ENCODE peak calls at places on chromosome 9, in seven cellular contexts. T, K, O, I, P, B and W are unnamed samples.

GRCh38 chr9:93223241-93224180 is 39.6 kb downstream of the WNK2 start:
- DNase-seq in T (peak; percentile 63), K (no peak), O (no peak), I (peak; percentile 65), P (no peak), B (peak; percentile 57), W (no peak)

GRCh38 chr9:123639743-123640142 is 283.7 kb downstream of the CRB2 start:
- DNase-seq in T (no peak), K (no peak), O (no peak), I (no peak), P (no peak), B (no peak), W (no peak)

GRCh38 chr9:78121488-78121887 is 89.9 kb upstream of the GNAQ start:
- DNase-seq in T (peak; percentile 53), K (peak; percentile 43), O (peak; percentile 45), I (no peak), P (no peak), B (peak; percentile 67), W (no peak)

GRCh38 chr9:134384811-134385479 is 58.7 kb downstream of the RXRA start:
- DNase-seq in T (no peak), K (no peak), O (no peak), I (no peak), P (no peak), B (no peak), W (no peak)

GRCh38 chr9:79581794-79582193 is 10.0 kb downstream of the TLE4 start:
- DNase-seq in T (peak; percentile 90), K (no peak), O (no peak), I (peak; percentile 82), P (no peak), B (peak; percentile 84), W (no peak)

GRCh38 chr9:87197349-87198130 is 250.2 kb upstream of the GAS1 start:
- DNase-seq in T (no peak), K (no peak), O (no peak), I (no peak), P (no peak), B (no peak), W (no peak)

GRCh38 chr9:69122391-69123141 is 51.5 kb upstream of the TJP2 start:
- DNase-seq in T (peak; percentile 80), K (no peak), O (no peak), I (no peak), P (no peak), B (peak; percentile 84), W (no peak)

GRCh38 chr9:98791147-98792095 is 4.9 kb downstream of the ANKS6 start:
- DNase-seq in T (peak; percentile 98), K (peak; percentile 58), O (peak; percentile 82), I (peak; percentile 79), P (peak; percentile 70), B (peak; percentile 92), W (peak; percentile 81)

GRCh38 chr9:14779566-14780022 is 57.1 kb upstream of the CER1 start:
- DNase-seq in T (no peak), K (no peak), O (no peak), I (no peak), P (no peak), B (no peak), W (no peak)

GRCh38 chr9:134283111-134283515 is 43.1 kb upstream of the RXRA start:
- DNase-seq in T (peak; percentile 89), K (no peak), O (peak; percentile 57), I (no peak), P (no peak), B (peak; percentile 56), W (no peak)

GRCh38 chr9:126705311-126705766 is 91.6 kb downstream of the LMX1B start:
- DNase-seq in T (peak; percentile 35), K (peak; percentile 79), O (peak; percentile 72), I (peak; percentile 35), P (peak; percentile 31), B (peak; percentile 53), W (peak; percentile 90)

GRCh38 chr9:127197861-127198430 is 66.6 kb upstream of the GARNL3 start:
- DNase-seq in T (no peak), K (no peak), O (peak; percentile 13), I (no peak), P (no peak), B (no peak), W (no peak)

GRCh38 chr9:78089111-78089510 is 57.5 kb upstream of the GNAQ start:
- DNase-seq in T (no peak), K (no peak), O (no peak), I (no peak), P (no peak), B (no peak), W (no peak)

GRCh38 chr9:86168256-86168655 is 68.9 kb upstream of the GOLM1 start:
- DNase-seq in T (no peak), K (no peak), O (no peak), I (no peak), P (no peak), B (no peak), W (no peak)

GRCh38 chr9:133476531-133476930 is 2.4 kb downstream of the SLC2A6 start:
- DNase-seq in T (no peak), K (peak; percentile 40), O (no peak), I (no peak), P (peak; percentile 49), B (no peak), W (no peak)

GRCh38 chr9:90642570-90643539 is at the start of gene DIRAS2:
- DNase-seq in T (peak; percentile 44), K (peak; percentile 24), O (peak; percentile 22), I (peak; percentile 6), P (no peak), B (peak; percentile 70), W (peak; percentile 25)

GRCh38 chr9:38641985-38642864 is 21.8 kb upstream of the ANKRD18A start:
- DNase-seq in T (peak; percentile 13), K (peak; percentile 58), O (no peak), I (no peak), P (no peak), B (peak; percentile 72), W (peak; percentile 42)

GRCh38 chr9:135413086-135413375 is 66.6 kb upstream of the PPP1R26 start:
- DNase-seq in T (no peak), K (no peak), O (no peak), I (no peak), P (no peak), B (no peak), W (no peak)

GRCh38 chr9:134962065-134962997 is 44.6 kb upstream of the FCN1 start:
- DNase-seq in T (no peak), K (no peak), O (no peak), I (no peak), P (no peak), B (no peak), W (no peak)

GRCh38 chr9:13485068-13485596 is 205.6 kb upstream of the MPDZ start:
- DNase-seq in T (peak; percentile 83), K (no peak), O (peak; percentile 55), I (no peak), P (no peak), B (peak; percentile 53), W (no peak)

GRCh38 chr9:70477907-70478480 is 63.5 kb upstream of the KLF9 start:
- DNase-seq in T (no peak), K (no peak), O (no peak), I (no peak), P (no peak), B (no peak), W (no peak)

GRCh38 chr9:135408676-135409254 is 70.8 kb upstream of the PPP1R26 start:
- DNase-seq in T (no peak), K (no peak), O (no peak), I (no peak), P (no peak), B (no peak), W (no peak)

DNA sequence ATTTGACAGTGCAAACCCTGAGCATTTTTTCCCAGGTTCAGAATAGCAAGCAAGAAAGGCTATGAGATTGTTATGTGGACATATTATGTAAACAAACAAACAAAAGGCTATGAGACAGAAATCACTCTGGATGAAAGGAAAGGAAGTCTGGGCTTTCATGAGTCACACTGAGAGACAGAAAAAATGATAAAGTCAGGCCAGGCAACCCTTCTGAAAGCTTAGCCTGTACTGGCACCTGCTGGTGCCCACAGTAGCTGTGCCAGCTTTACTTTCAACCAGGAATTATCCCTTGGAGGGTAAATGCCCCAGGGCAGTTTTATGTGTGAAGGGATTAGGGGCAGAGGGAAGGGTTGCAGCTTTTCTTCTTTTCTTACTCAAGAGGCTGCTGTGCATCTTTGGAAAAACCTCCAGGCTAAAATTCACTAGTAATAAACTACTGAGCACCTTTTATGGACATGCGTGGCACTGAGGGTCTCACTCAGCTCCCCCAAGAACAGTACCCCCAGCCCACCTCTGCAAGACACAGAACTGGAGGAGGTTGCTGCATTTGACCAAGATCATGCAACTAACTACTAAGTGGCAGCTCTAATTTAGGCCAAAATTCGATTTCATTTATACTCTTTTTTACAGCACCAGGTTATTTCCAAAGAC is 41.7 kb downstream of the ACTL7B start:
- DNase-seq in T (peak; percentile 42), K (no peak), O (no peak), I (peak; percentile 15), P (no peak), B (peak; percentile 49), W (no peak)
- TF ChIP-seq CTCF in T (peak; percentile 57), K (peak; percentile 15), O (peak; percentile 64), I (peak; percentile 53), P (peak; percentile 48), B (peak; percentile 50), W (no peak)

DNA sequence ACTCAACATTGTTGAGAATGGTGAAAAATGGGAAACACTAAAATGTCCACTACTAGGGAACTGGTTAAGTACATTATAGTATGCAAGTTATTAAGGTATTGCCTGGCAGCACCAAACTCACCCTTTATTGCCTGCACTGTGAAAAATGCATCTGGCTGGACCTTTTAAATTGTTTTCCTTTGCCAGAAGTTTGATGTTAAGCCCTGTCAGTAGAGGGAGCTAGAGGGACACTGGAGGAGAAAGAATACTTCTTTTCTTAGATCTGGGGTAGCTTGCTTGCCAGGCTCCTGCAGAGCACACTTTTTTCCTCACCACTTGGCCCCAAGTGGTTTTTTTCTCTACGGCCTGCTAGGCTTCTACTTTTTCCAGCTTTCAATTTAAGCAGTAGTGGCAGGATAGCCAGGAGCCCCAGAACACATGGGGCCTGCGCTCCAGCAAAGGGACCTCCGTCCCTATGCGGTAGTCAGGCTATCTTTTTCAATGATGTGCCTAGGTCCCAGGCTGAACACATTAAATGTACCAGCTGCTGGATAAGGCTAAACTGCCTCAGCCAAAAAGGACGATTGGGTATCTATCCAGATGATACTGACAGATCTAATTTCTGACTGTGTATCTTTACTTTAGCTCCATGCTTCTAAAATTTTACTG is 8.0 kb upstream of the HABP4 start:
- DNase-seq in T (no peak), K (peak; percentile 72), O (no peak), I (no peak), P (peak; percentile 18), B (no peak), W (peak; percentile 47)
- TF ChIP-seq CTCF in T (peak; percentile 41), K (peak; percentile 59), O (peak; percentile 59), I (peak; percentile 69), P (peak; percentile 55), B (peak; percentile 25), W (peak; percentile 49)

DNA sequence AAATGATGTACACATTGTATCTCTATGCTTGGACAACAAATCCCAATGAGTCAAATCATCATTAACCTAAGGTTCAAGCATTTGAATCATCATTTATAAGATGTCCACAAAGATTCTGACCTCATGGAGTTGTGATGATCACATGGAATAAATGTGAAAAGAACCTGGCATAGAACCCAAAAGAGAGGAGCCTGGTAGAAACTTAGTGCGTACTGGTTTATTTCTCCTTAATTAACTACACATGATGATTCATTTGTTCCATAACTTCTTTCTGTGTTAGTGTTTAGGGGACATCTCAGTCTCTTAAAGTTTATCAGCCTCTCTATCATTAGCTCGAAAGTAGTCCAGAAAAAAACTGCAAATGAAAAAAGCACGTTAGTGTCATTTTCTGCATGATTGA is 411.6 kb downstream of the BRINP1 start:
- DNase-seq in T (peak; percentile 8), K (no peak), O (no peak), I (no peak), P (no peak), B (no peak), W (no peak)
- TF ChIP-seq CTCF in T (no peak), K (no peak), O (no peak), I (no peak), P (no peak), B (no peak), W (no peak)

GRCh38 chr9:128258326-128258725 is 17.5 kb downstream of the GOLGA2 start:
- DNase-seq in T (no peak), K (no peak), O (no peak), I (no peak), P (no peak), B (no peak), W (no peak)
- TF ChIP-seq CTCF in T (no peak), K (no peak), O (no peak), I (no peak), P (no peak), B (no peak), W (no peak)